ENCODE peak calls at places on chromosomes 3 and 15, in seven cellular contexts. F is chondrocyte; N is activated naive CD4-positive, alpha-beta T cell; D is GM03348; L is LoVo; E is stimulated activated CD4-positive, alpha-beta T cell treated with anti-CD3 and anti-CD28 coated beads, Interleukin-12 subunit alpha, Interleukin-12 subunit beta, amount 100 ng/mL, for 48 hours; W is T-helper 1 cell. T is an unnamed sample.

GRCh38 chr3:46456118-46456517 is 8.6 kb downstream of the LTF start:
- DNase-seq in L (no peak), E (no peak), F (no peak), D (no peak), N (no peak), W (no peak), T (no peak)

GRCh38 chr3:44802006-44802405 is 40.4 kb downstream of the KIF15 start:
- DNase-seq in L (no peak), E (no peak), D (no peak), W (no peak), F (no peak), N (no peak), T (no peak)

GRCh38 chr15:41011055-41011815 is 58.0 kb downstream of the CHAC1 start:
- DNase-seq in D (no peak), L (no peak), N (no peak), F (no peak), W (no peak), E (no peak), T (no peak)

GRCh38 chr3:47418167-47419082 is 37.6 kb downstream of the PTPN23 start:
- DNase-seq in E (no peak), D (peak), F (peak), L (no peak), W (no peak), N (no peak), T (no peak)

GRCh38 chr15:34436126-34436955 is 1.3 kb downstream of the GOLGA8A start:
- DNase-seq in D (peak), F (no peak), E (no peak), L (no peak), N (no peak), W (peak), T (no peak)

GRCh38 chr3:35393916-35394315 is 245.4 kb upstream of the ARPP21 start:
- DNase-seq in W (no peak), E (no peak), N (no peak), D (no peak), L (no peak), F (no peak), T (no peak)

GRCh38 chr3:86988235-86988634 is 2.7 kb downstream of the VGLL3 start:
- DNase-seq in D (peak), E (no peak), L (no peak), W (no peak), N (no peak), F (no peak), T (no peak)

GRCh38 chr3:110686691-110687090 is 384.9 kb upstream of the NECTIN3 start:
- DNase-seq in N (no peak), E (no peak), L (no peak), D (no peak), W (no peak), F (no peak), T (no peak)

GRCh38 chr15:35111861-35112260 is 26.8 kb upstream of the NANOGP8 start:
- DNase-seq in E (no peak), L (no peak), N (no peak), D (no peak), F (no peak), W (no peak), T (no peak)

GRCh38 chr3:48301814-48302194 is 31.7 kb downstream of the SPINK8 start:
- DNase-seq in D (peak), F (no peak), L (peak), E (no peak), N (peak), W (no peak), T (peak)

GRCh38 chr3:85481411-85482192 is 522.8 kb downstream of the CADM2 start:
- DNase-seq in N (no peak), E (no peak), F (no peak), L (no peak), W (no peak), D (no peak), T (no peak)

GRCh38 chr15:52798529-52799101 is 8.5 kb upstream of the ONECUT1 start:
- DNase-seq in L (no peak), D (no peak), F (no peak), E (no peak), W (no peak), N (no peak), T (no peak)

GRCh38 chr3:139893264-139893962 is 41.6 kb upstream of the CLSTN2 start:
- DNase-seq in D (no peak), F (no peak), N (no peak), L (no peak), E (no peak), W (no peak), T (no peak)

GRCh38 chr15:87604857-87605446 is 651.6 kb downstream of the NTRK3 start:
- DNase-seq in D (peak), F (no peak), W (peak), L (no peak), E (no peak), N (no peak), T (no peak)

GRCh38 chr3:187902041-187902471 is 156.8 kb upstream of the BCL6 start:
- DNase-seq in D (no peak), N (no peak), L (no peak), E (no peak), F (no peak), W (no peak), T (no peak)

GRCh38 chr15:92821491-92822116 is 78.5 kb upstream of the CHD2 start:
- DNase-seq in L (no peak), E (no peak), D (no peak), N (no peak), W (peak), F (no peak), T (no peak)

GRCh38 chr3:76753599-76753998 is 286.3 kb upstream of the ROBO2 start:
- DNase-seq in F (no peak), E (no peak), L (no peak), N (no peak), W (no peak), D (no peak), T (no peak)

GRCh38 chr15:34039506-34040123 is 611 bp upstream of the AVEN start:
- DNase-seq in W (peak), D (no peak), E (peak), F (no peak), L (no peak), N (no peak), T (no peak)

GRCh38 chr15:91694829-91695205 is 158.7 kb upstream of the SLCO3A1 start:
- DNase-seq in L (peak), E (no peak), D (peak), F (no peak), N (no peak), W (no peak), T (peak)

GRCh38 chr3:27671101-27671500 is 51.0 kb downstream of the EOMES start:
- DNase-seq in W (no peak), N (no peak), E (no peak), D (no peak), L (no peak), F (no peak), T (no peak)

T was measured in lung.